ENCODE peak calls at places on chromosomes 1 and 21, in nine cellular contexts. Q, J, I, D, X, O, L, K and A are unnamed samples.

GRCh38 chr1:203492486-203493130 is 1.3 kb upstream of the OPTC start:
- DNase-seq in Q (no peak), J (no peak), I (no peak), D (no peak), X (no peak), O (no peak), L (no peak), K (no peak), A (no peak)

GRCh38 chr1:20187103-20187812 is 940 bp upstream of the PLA2G2C start:
- DNase-seq in Q (no peak), J (no peak), I (peak), D (no peak), X (no peak), O (peak), L (no peak), K (no peak), A (peak)

GRCh38 chr1:223811634-223812101 is 34.1 kb downstream of the TP53BP2 start:
- DNase-seq in Q (no peak), J (no peak), I (no peak), D (no peak), X (no peak), O (no peak), L (no peak), K (no peak), A (no peak)

GRCh38 chr1:178267646-178268094 is 173.8 kb downstream of the RASAL2 start:
- DNase-seq in Q (no peak), J (no peak), I (no peak), D (no peak), X (peak), O (no peak), L (peak), K (no peak), A (no peak)

GRCh38 chr1:36703526-36704208 is 221.0 kb upstream of the CSF3R start:
- DNase-seq in Q (peak), J (no peak), I (peak), D (peak), X (peak), O (peak), L (peak), K (peak), A (peak)

GRCh38 chr21:36839735-36840134 is 126.7 kb downstream of the HLCS start:
- DNase-seq in Q (no peak), J (no peak), I (no peak), D (no peak), X (no peak), O (no peak), L (no peak), K (no peak), A (no peak)

GRCh38 chr21:29115899-29116298 is 14.5 kb upstream of the MAP3K7CL start:
- DNase-seq in Q (no peak), J (no peak), I (no peak), D (no peak), X (no peak), O (no peak), L (no peak), K (no peak), A (no peak)

GRCh38 chr1:175591083-175591743 is 152.2 kb downstream of the TNR start:
- DNase-seq in Q (no peak), J (no peak), I (peak), D (no peak), X (no peak), O (no peak), L (no peak), K (no peak), A (no peak)

GRCh38 chr1:177909416-177909815 is 60.4 kb downstream of the SEC16B start:
- DNase-seq in Q (no peak), J (no peak), I (no peak), D (no peak), X (no peak), O (no peak), L (no peak), K (no peak), A (no peak)

GRCh38 chr1:9910425-9911178 is 533 bp upstream of the CTNNBIP1 start:
- DNase-seq in Q (peak), J (peak), I (peak), D (peak), X (no peak), O (peak), L (peak), K (peak), A (peak)

GRCh38 chr1:60596791-60597748 is 485.3 kb upstream of the NFIA start:
- DNase-seq in Q (no peak), J (no peak), I (no peak), D (no peak), X (no peak), O (no peak), L (no peak), K (no peak), A (no peak)

GRCh38 chr1:8207202-8207601 is 110.7 kb upstream of the SLC45A1 start:
- DNase-seq in Q (no peak), J (no peak), I (no peak), D (no peak), X (no peak), O (no peak), L (peak), K (no peak), A (no peak)

GRCh38 chr1:18583326-18583941 is 47.2 kb upstream of the PAX7 start:
- DNase-seq in Q (no peak), J (no peak), I (peak), D (no peak), X (no peak), O (no peak), L (no peak), K (no peak), A (no peak)

GRCh38 chr1:169115891-169116585 is 9.5 kb downstream of the ATP1B1 start:
- DNase-seq in Q (peak), J (no peak), I (peak), D (no peak), X (no peak), O (no peak), L (peak), K (no peak), A (no peak)

GRCh38 chr1:55640708-55641473 is 425.7 kb upstream of the USP24 start:
- DNase-seq in Q (no peak), J (no peak), I (no peak), D (no peak), X (peak), O (no peak), L (no peak), K (no peak), A (peak)

GRCh38 chr1:164644268-164644667 is 85.3 kb downstream of the PBX1 start:
- DNase-seq in Q (no peak), J (no peak), I (no peak), D (no peak), X (no peak), O (no peak), L (no peak), K (no peak), A (no peak)

GRCh38 chr1:55446351-55446750 is 231.2 kb upstream of the USP24 start:
- DNase-seq in Q (no peak), J (no peak), I (no peak), D (no peak), X (peak), O (no peak), L (no peak), K (no peak), A (no peak)

GRCh38 chr1:906532-907420 is 16.9 kb upstream of the SAMD11 start:
- DNase-seq in Q (no peak), J (no peak), I (peak), D (no peak), X (peak), O (no peak), L (peak), K (no peak), A (peak)

GRCh38 chr1:183089025-183089639 is 65.9 kb downstream of the LAMC1 start:
- DNase-seq in Q (peak), J (no peak), I (no peak), D (no peak), X (no peak), O (no peak), L (no peak), K (no peak), A (no peak)

GRCh38 chr1:23478896-23479790 is 4.8 kb downstream of the ASAP3 start:
- DNase-seq in Q (peak), J (no peak), I (peak), D (no peak), X (peak), O (no peak), L (peak), K (no peak), A (no peak)

GRCh38 chr1:198681831-198682756 is 43.3 kb downstream of the PTPRC start:
- DNase-seq in Q (peak), J (peak), I (no peak), D (peak), X (peak), O (peak), L (no peak), K (no peak), A (peak)

GRCh38 chr1:40032240-40032891 is 8.2 kb upstream of the CAP1 start:
- DNase-seq in Q (peak), J (no peak), I (peak), D (peak), X (peak), O (no peak), L (peak), K (no peak), A (peak)

GRCh38 chr1:72845342-72845741 is 563.0 kb upstream of the NEGR1 start:
- DNase-seq in Q (peak), J (no peak), I (no peak), D (no peak), X (peak), O (no peak), L (peak), K (peak), A (no peak)

GRCh38 chr1:39590546-39590945 is 14.0 kb upstream of the PABPC4 start:
- DNase-seq in Q (no peak), J (no peak), I (no peak), D (no peak), X (peak), O (no peak), L (peak), K (no peak), A (no peak)

GRCh38 chr1:147738739-147739476 is 21.5 kb downstream of the GJA5 start:
- DNase-seq in Q (no peak), J (no peak), I (no peak), D (no peak), X (no peak), O (no peak), L (no peak), K (no peak), A (no peak)

GRCh38 chr1:230212405-230212936 is 145.4 kb downstream of the GALNT2 start:
- DNase-seq in Q (no peak), J (no peak), I (no peak), D (no peak), X (no peak), O (no peak), L (no peak), K (no peak), A (no peak)